ENCODE peak calls at places on chromosomes 13 and 19, in six cellular contexts. G is CD8-positive, alpha-beta memory T cell; X is HS-5; N is RCC 7860; Q is AG09319; F is SIG-M5. L is an unnamed sample.

GRCh38 chr19:5110546-5110945 is 141.6 kb downstream of the KDM4B start:
- DNase-seq in G (no peak), X (no peak), N (no peak), Q (no peak), F (no peak), L (no peak)

GRCh38 chr19:34254552-34255432 is at the start of gene GARRE1:
- DNase-seq in G (peak; percentile 76), X (no peak), N (peak; percentile 23), Q (no peak), F (no peak), L (no peak)

GRCh38 chr13:43360911-43361605 is 337.7 kb downstream of the DNAJC15 start:
- DNase-seq in G (no peak), X (no peak), N (no peak), Q (no peak), F (no peak), L (no peak)

GRCh38 chr13:50230365-50230978 is 215.2 kb downstream of the KCNRG start:
- DNase-seq in G (no peak), X (no peak), N (no peak), Q (peak; percentile 4), F (peak; percentile 93), L (peak; percentile 17)

GRCh38 chr19:17777840-17778620 is 16.9 kb upstream of the B3GNT3 start:
- DNase-seq in G (no peak), X (no peak), N (no peak), Q (no peak), F (no peak), L (no peak)

GRCh38 chr13:18212873-18213272 is 968.8 kb downstream of the TUBA3C start:
- DNase-seq in G (no peak), X (no peak), N (no peak), Q (no peak), F (no peak), L (no peak)

GRCh38 chr19:48950830-48951519 is 3.7 kb upstream of the BAX start:
- DNase-seq in G (no peak), X (no peak), N (no peak), Q (no peak), F (no peak), L (no peak)

GRCh38 chr13:53885997-53886396 is 857.4 kb downstream of the OLFM4 start:
- DNase-seq in G (no peak), X (no peak), N (no peak), Q (no peak), F (no peak), L (no peak)

L was measured in BJ.